ENCODE peak calls at places on chromosomes 1 and 21, in five cellular contexts. F is K562, T is H1, Z is HepG2, D is GM12891. B is an unnamed sample.

GRCh38 chr1:22143065-22143514 is at the start of gene WNT4:
- DNase-seq in F (peak; percentile 83), T (peak; percentile 74), Z (no peak), D (peak; percentile 80), B (peak; percentile 80)

GRCh38 chr1:147389532-147390184 is 147.2 kb downstream of the CHD1L start:
- DNase-seq in F (peak; percentile 61), T (peak; percentile 62), Z (peak; percentile 46), D (peak; percentile 32), B (peak; percentile 12)

GRCh38 chr1:156958247-156958714 is 37.8 kb downstream of the LRRC71 start:
- DNase-seq in F (peak; percentile 92), T (no peak), Z (no peak), D (no peak), B (no peak)

GRCh38 chr1:175892686-175893085 is 149.3 kb upstream of the TNR start:
- DNase-seq in F (no peak), T (no peak), Z (no peak), D (no peak), B (no peak)

GRCh38 chr1:43951021-43951985 is 4.6 kb downstream of the IPO13 start:
- DNase-seq in F (no peak), T (no peak), Z (no peak), D (no peak), B (no peak)

GRCh38 chr21:46089285-46089684 is 8.6 kb upstream of the COL6A2 start:
- DNase-seq in F (no peak), T (no peak), Z (no peak), D (no peak), B (no peak)

GRCh38 chr1:72498393-72498792 is 216.1 kb upstream of the NEGR1 start:
- DNase-seq in F (no peak), T (no peak), Z (no peak), D (no peak), B (no peak)

GRCh38 chr21:43928230-43928607 is 63.2 kb downstream of the AGPAT3 start:
- DNase-seq in F (no peak), T (no peak), Z (no peak), D (no peak), B (no peak)

GRCh38 chr1:114668784-114669561 is 876 bp downstream of the DENND2C start:
- DNase-seq in F (no peak), T (no peak), Z (peak; percentile 37), D (no peak), B (no peak)

GRCh38 chr1:193674292-193674944 is 488.0 kb upstream of the B3GALT2 start:
- DNase-seq in F (no peak), T (no peak), Z (no peak), D (no peak), B (no peak)

GRCh38 chr1:59564192-59564891 is 250.4 kb upstream of the HOOK1 start:
- DNase-seq in F (no peak), T (no peak), Z (no peak), D (no peak), B (no peak)

GRCh38 chr1:41689139-41689538 is 204.7 kb upstream of the EDN2 start:
- DNase-seq in F (no peak), T (no peak), Z (no peak), D (no peak), B (no peak)

GRCh38 chr1:17281775-17282181 is 26.2 kb upstream of the PADI4 start:
- DNase-seq in F (no peak), T (no peak), Z (no peak), D (no peak), B (no peak)

GRCh38 chr1:214525535-214526019 is 25.8 kb downstream of the PTPN14 start:
- DNase-seq in F (no peak), T (no peak), Z (no peak), D (no peak), B (no peak)

GRCh38 chr1:178528219-178528962 is 15.5 kb downstream of the TEX35 start:
- DNase-seq in F (no peak), T (no peak), Z (no peak), D (no peak), B (no peak)

GRCh38 chr1:167617100-167617949 is 12.7 kb upstream of the RCSD1 start:
- DNase-seq in F (peak; percentile 78), T (no peak), Z (no peak), D (no peak), B (no peak)

GRCh38 chr1:95793893-95794292 is 559.9 kb downstream of the RWDD3 start:
- DNase-seq in F (no peak), T (peak; percentile 50), Z (peak; percentile 5), D (no peak), B (no peak)

GRCh38 chr1:2778220-2778592 is 23.3 kb downstream of the TTC34 start:
- DNase-seq in F (no peak), T (no peak), Z (no peak), D (no peak), B (no peak)

GRCh38 chr1:22841754-22842370 is 130.8 kb downstream of the LACTBL1 start:
- DNase-seq in F (no peak), T (no peak), Z (no peak), D (no peak), B (no peak)

GRCh38 chr21:44954281-44954771 is 14.5 kb downstream of the SLX9 start:
- DNase-seq in F (no peak), T (no peak), Z (no peak), D (no peak), B (no peak)

GRCh38 chr1:88466899-88467580 is 217.0 kb upstream of the PKN2 start:
- DNase-seq in F (no peak), T (no peak), Z (no peak), D (no peak), B (no peak)

GRCh38 chr1:48773133-48773532 is 3.6 kb downstream of the BEND5 start:
- DNase-seq in F (no peak), T (no peak), Z (no peak), D (no peak), B (no peak)

GRCh38 chr1:97137862-97138514 is 416.4 kb downstream of the PTBP2 start:
- DNase-seq in F (no peak), T (no peak), Z (peak; percentile 22), D (no peak), B (no peak)

GRCh38 chr21:30033441-30033840 is 93.6 kb upstream of the GRIK1 start:
- DNase-seq in F (no peak), T (no peak), Z (no peak), D (no peak), B (no peak)

GRCh38 chr1:184950209-184950608 is 24.1 kb downstream of the NIBAN1 start:
- DNase-seq in F (no peak), T (no peak), Z (no peak), D (no peak), B (no peak)

GRCh38 chr1:37931148-37931492 is 15.7 kb downstream of the INPP5B start:
- DNase-seq in F (no peak), T (no peak), Z (no peak), D (no peak), B (no peak)

GRCh38 chr1:111227875-111228747 is 598 bp downstream of the CHI3L2 start:
- DNase-seq in F (no peak), T (no peak), Z (peak; percentile 96), D (no peak), B (no peak)

GRCh38 chr1:150273310-150273709 is 720 bp downstream of the C1orf54 start:
- DNase-seq in F (no peak), T (no peak), Z (no peak), D (no peak), B (no peak)

GRCh38 chr1:150267896-150268295 is 920 bp downstream of the APH1A start:
- DNase-seq in F (no peak), T (no peak), Z (no peak), D (no peak), B (no peak)

GRCh38 chr1:150268342-150268705 is 492 bp downstream of the APH1A start:
- DNase-seq in F (peak; percentile 53), T (no peak), Z (no peak), D (peak; percentile 39), B (peak; percentile 40)

GRCh38 chr1:150272379-150272840 is at the start of gene C1orf54:
- DNase-seq in F (peak; percentile 65), T (peak; percentile 75), Z (no peak), D (no peak), B (no peak)

GRCh38 chr1:150268706-150269403 is at the start of gene APH1A:
- DNase-seq in F (peak; percentile 98), T (peak; percentile 92), Z (peak; percentile 92), D (peak; percentile 93), B (peak; percentile 98)
- TF ChIP-seq POLR2A in F (peak; percentile 72), T (no peak), Z (peak; percentile 45), D (no peak), B (peak; percentile 62)

DNA sequence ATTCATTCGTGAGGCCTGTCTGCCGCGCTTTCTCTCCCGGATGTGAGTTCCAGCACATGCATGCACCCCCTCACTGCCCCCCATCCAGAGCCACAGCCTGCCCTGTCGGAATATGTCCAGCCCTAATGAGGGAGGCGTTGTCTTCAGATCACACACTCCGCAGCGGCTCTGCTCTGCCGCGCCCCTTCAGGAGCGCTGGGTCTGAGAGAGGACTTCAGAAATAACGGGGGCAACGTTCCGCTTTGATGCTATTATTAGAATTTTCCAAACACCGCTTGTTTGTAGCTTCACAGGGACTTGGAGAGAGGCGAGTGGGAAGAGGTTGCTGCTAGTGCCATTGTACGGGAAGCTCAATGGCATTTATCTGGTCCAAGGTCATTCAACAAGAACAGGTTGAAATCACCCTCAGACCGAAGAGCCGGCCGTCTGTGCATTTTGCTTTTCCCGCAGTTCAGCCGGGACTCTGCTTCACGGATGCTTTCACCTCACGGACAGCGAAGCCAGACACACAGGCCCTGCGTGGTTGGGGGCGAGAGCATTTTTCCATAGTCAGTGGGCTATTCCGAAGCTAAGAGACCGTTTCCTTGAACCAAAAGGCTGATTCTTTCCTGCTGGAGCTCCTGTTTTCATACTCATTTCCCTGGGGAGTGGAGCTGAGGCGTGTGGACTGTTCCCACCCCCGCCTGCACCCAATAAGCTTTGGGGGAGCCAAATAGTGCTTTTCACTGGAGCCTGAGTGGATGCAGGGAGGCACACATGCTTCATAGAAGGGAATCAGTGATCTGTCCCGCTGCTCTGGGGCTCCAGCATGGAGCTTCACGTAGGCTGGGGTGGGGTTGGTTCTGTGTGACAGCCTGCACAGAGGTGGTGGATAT is 69.7 kb downstream of the GALNT2 start:
- DNase-seq in F (no peak), T (no peak), Z (no peak), D (no peak), B (no peak)
- TF ChIP-seq TAF1 in F (no peak), T (no peak), Z (no peak), D (no peak), B (no peak)

DNA sequence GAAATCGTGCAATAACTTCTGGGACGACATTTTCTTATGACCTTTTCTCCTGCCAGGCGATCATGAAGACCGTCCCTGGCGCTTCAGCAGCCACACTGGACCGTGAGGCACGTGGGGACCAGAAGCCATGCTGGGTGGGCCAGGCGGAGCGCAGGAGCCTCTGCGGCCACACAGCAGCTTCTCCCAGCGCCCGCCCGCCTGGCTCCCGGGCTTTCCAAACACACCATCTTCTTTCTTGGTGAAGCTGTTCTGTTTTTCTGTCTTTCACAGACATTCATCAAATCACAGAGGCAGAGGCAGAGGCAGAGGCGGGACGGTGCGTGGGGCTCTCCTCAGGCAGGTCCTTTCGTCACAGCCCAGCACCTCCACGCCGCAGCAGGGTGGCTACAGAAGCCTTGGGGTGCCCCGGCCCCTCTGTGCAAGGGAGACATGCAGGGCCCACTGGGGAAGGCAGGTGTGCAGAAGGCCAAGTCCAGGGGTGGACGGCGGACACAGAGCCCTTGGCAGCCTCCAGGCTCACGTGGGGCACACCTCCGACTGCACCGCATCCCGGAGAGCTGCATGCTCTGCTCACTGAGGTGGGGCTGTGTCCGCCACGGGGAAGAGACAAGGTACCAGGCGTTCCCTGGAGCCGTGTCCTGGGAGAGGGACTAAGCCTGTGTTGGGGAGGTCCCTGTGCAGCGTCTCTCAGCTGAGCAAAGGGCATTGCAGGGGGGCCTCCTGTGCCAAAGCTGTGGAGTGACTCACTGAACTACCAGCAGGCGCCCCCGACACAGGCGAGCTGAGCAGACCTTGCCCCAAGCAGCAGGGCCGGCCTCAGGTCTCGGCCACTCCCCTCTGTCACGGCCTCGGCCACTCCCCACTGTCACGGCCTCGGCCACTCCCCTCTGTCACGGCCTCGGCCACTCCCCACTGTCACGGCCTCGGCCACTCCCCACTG is 2.6 kb upstream of the TMEM240 start:
- DNase-seq in F (no peak), T (no peak), Z (no peak), D (no peak), B (no peak)
- TF ChIP-seq POLR2AphosphoS5 in F (no peak), T (no peak), Z (no peak), D (no peak), B (no peak)

GRCh38 chr1:40040511-40041465 is at the start of gene CAP1:
- DNase-seq in F (peak; percentile 99), T (peak; percentile 99), Z (peak; percentile 94), D (peak; percentile 91), B (peak; percentile 91)
- TF ChIP-seq POLR2A in F (no peak), T (no peak), Z (peak; percentile 87), D (peak; percentile 68), B (peak; percentile 58)

B was measured in GM12892.